ENCODE peak calls at places on chromosome 4, in six cellular contexts. D is DND-41, K is foreskin fibroblast, A is lung, N is A549, Z is bronchial epithelial cell. M is an unnamed sample.

GRCh38 chr4:10701702-10702460 is 17.3 kb upstream of the CLNK start:
- DNase-seq in K (no peak), Z (peak), N (no peak), A (no peak), D (no peak), M (no peak)

GRCh38 chr4:28443371-28443770 is 1582.7 kb downstream of the STIM2 start:
- DNase-seq in D (no peak), Z (no peak), K (no peak), A (no peak), N (no peak), M (no peak)

GRCh38 chr4:165867961-165868360 is 5.1 kb upstream of the TLL1 start:
- DNase-seq in K (no peak), Z (no peak), D (no peak), N (no peak), A (no peak), M (no peak)

GRCh38 chr4:122045533-122045932 is 93.7 kb upstream of the TRPC3 start:
- DNase-seq in A (peak), N (no peak), Z (peak), D (no peak), K (peak), M (peak)

GRCh38 chr4:48228887-48229462 is 40.7 kb downstream of the TEC start:
- DNase-seq in A (no peak), N (no peak), K (peak), Z (peak), D (no peak), M (no peak)

GRCh38 chr4:38872620-38873019 is 5.0 kb downstream of the FAM114A1 start:
- DNase-seq in K (peak), A (no peak), D (no peak), N (no peak), Z (peak), M (peak)

GRCh38 chr4:111641813-111642579 is 503.3 kb upstream of the FAM241A start:
- DNase-seq in D (peak), A (peak), N (peak), Z (peak), K (peak), M (peak)

GRCh38 chr4:150006197-150006596 is 72.0 kb upstream of the DCLK2 start:
- DNase-seq in A (no peak), N (no peak), Z (no peak), K (no peak), D (no peak), M (peak)

GRCh38 chr4:170990989-170991589 is 822.1 kb upstream of the GALNTL6 start:
- DNase-seq in A (no peak), K (no peak), N (no peak), Z (peak), D (no peak), M (peak)

GRCh38 chr4:48162162-48162561 is 28.1 kb upstream of the TXK start:
- DNase-seq in N (no peak), D (no peak), Z (peak), K (no peak), A (no peak), M (no peak)

GRCh38 chr4:144714166-144714565 is 68.2 kb downstream of the HHIP start:
- DNase-seq in D (no peak), K (no peak), Z (peak), N (no peak), A (no peak), M (no peak)

GRCh38 chr4:92387459-92388069 is 83.8 kb downstream of the GRID2 start:
- DNase-seq in A (no peak), N (peak), Z (peak), D (no peak), K (no peak), M (peak)

GRCh38 chr4:89586864-89587263 is 250.1 kb downstream of the SNCA start:
- DNase-seq in A (no peak), N (no peak), K (no peak), Z (peak), D (no peak), M (peak)

GRCh38 chr4:150257338-150257737 is 179.1 kb downstream of the DCLK2 start:
- DNase-seq in K (no peak), N (no peak), D (no peak), A (no peak), Z (no peak), M (no peak)

GRCh38 chr4:145481942-145482208 is 222 bp downstream of the SMAD1 start:
- DNase-seq in Z (no peak), A (no peak), N (no peak), D (no peak), K (no peak), M (no peak)

GRCh38 chr4:836781-837301 is 10.9 kb upstream of the CPLX1 start:
- DNase-seq in Z (no peak), N (no peak), D (no peak), A (no peak), K (no peak), M (no peak)

GRCh38 chr4:94453534-94453963 is 1.8 kb downstream of the PDLIM5 start:
- DNase-seq in Z (no peak), D (no peak), K (no peak), N (no peak), A (no peak), M (no peak)

GRCh38 chr4:78337621-78338020 is 213.9 kb upstream of the ANXA3 start:
- DNase-seq in N (no peak), Z (no peak), A (no peak), K (no peak), D (no peak), M (no peak)

GRCh38 chr4:77481856-77482255 is 123.8 kb upstream of the CXCL13 start:
- DNase-seq in D (no peak), N (no peak), Z (peak), A (no peak), K (peak), M (no peak)

GRCh38 chr4:17597517-17597916 is 16.9 kb upstream of the MED28 start:
- DNase-seq in A (no peak), N (no peak), D (peak), Z (peak), K (no peak), M (no peak)

GRCh38 chr4:177607111-177607573 is 164.9 kb upstream of the AGA start:
- DNase-seq in D (no peak), N (no peak), K (no peak), A (no peak), Z (no peak), M (no peak)

GRCh38 chr4:110480031-110480549 is 4.1 kb downstream of the ENPEP start:
- DNase-seq in A (no peak), K (peak), Z (peak), D (no peak), N (no peak), M (no peak)

GRCh38 chr4:88137112-88137511 is 21.3 kb downstream of the ABCG2 start:
- DNase-seq in N (no peak), Z (peak), K (peak), D (no peak), A (no peak), M (no peak)

GRCh38 chr4:151698213-151698612 is 62.6 kb downstream of the GATB start:
- DNase-seq in K (no peak), A (no peak), N (no peak), D (no peak), Z (no peak), M (no peak)

GRCh38 chr4:2178986-2179385 is 62.9 kb downstream of the HAUS3 start:
- DNase-seq in D (no peak), N (no peak), Z (no peak), A (no peak), K (no peak), M (no peak)

DNA sequence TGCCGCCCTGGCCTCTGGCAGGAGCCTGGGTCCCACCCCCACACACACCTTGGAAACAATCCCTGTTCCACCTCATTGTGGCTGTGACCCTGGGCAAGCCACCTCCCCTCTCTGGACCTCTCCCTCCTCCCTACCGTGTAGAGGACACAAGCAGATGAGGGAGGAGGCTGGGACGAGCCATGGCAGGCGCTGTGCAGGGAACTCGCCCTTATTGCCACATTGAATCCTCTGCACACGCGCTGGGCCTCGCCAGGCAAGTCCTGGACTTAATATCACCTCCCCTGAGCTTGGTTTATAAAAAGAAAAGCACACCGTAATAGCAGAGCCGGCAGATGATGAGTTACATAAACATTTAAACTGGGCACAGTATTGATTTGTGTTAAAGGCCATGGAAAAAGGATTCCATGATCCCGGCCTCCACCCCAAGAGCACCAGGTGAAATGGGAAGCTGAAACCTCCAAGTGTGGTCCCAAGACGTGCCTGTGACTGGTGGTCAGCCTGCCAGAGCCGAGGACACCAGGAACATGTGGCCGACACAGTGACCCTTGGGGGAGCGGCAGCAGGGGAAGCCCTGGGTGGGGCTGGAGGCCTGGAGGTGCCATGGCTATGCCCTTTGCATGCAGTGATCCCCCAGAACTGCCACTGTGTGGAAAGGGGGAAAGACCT is 81.1 kb downstream of the PPP2R2C start:
- DNase-seq in K (no peak), D (no peak), N (no peak), Z (peak), A (no peak), M (no peak)
- H3K4me3 ChIP-seq in K (no peak), D (no peak), N (no peak), Z (no peak), A (no peak), M (no peak)

DNA sequence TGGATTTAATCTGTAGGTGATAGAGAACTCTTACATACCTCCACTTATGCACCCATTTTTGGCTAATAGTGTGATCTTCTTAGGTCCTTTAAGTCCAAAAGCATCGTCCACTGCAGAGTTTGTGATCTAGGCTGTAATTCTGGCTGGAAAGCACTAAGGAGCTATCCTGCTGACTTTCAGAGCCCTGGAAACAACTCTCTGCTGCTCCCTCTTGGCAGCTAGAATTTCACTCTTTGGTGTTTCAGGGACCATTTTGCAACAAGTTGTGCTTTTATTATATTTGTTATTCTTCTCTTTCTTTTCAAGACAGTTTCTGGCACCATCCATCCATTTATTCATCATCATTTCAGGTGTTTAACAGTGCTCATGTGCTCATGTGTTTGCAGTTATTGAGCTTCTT is 130.0 kb downstream of the RBM46 start:
- DNase-seq in A (no peak), K (no peak), Z (peak), D (no peak), N (no peak), M (peak)
- TF ChIP-seq CTCF in A (no peak), K (no peak), Z (peak), D (no peak), N (no peak), M (peak)

GRCh38 chr4:185801471-185801870 is 10.5 kb downstream of the SORBS2 start:
- DNase-seq in D (no peak), N (no peak), Z (no peak), A (no peak), K (no peak), M (no peak)

GRCh38 chr4:185809517-185810071 is 2.4 kb downstream of the SORBS2 start:
- DNase-seq in A (no peak), N (no peak), D (no peak), K (no peak), Z (no peak), M (no peak)

GRCh38 chr4:185803015-185803414 is 9.0 kb downstream of the SORBS2 start:
- DNase-seq in N (no peak), K (no peak), Z (no peak), A (no peak), D (no peak), M (no peak)

GRCh38 chr4:185805262-185805802 is 6.7 kb downstream of the SORBS2 start:
- DNase-seq in A (no peak), K (no peak), N (no peak), D (no peak), Z (no peak), M (no peak)

DNA sequence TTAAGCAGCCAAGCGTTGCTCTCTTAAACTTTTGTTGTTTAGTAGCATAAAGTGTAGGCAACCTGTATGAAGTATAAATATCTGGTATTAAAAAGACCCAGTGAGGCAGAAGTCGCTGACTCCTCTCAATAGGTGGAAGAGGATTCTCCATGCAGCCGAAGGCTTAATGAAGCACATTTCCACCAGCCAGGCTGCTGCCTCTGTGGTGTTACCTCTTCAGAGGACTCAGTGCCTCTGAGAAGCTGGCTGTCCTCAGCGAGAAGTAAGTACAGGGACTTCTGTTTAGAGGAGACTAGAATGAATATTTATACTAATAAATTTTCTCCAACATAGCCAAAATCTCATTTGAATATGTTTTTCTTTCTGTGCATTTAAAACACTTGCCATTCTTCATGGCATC is 6.0 kb downstream of the SORBS2 start:
- DNase-seq in K (no peak), A (no peak), N (no peak), Z (no peak), D (no peak), M (no peak)
- H3K4me3 ChIP-seq in K (no peak), A (no peak), N (no peak), Z (no peak), D (no peak), M (no peak)

GRCh38 chr4:58606303-58606702 is 1496.1 kb upstream of the IGFBP7 start:
- DNase-seq in A (no peak), K (no peak), D (no peak), Z (no peak), N (no peak), M (no peak)
- TF ChIP-seq CTCF in A (no peak), K (no peak), D (no peak), Z (no peak), N (no peak), M (no peak)

GRCh38 chr4:128921954-128922353 is 112.5 kb downstream of the JADE1 start:
- DNase-seq in N (no peak), Z (no peak), D (no peak), K (no peak), A (no peak), M (no peak)
- H3K4me3 ChIP-seq in N (no peak), Z (no peak), D (no peak), K (no peak), A (no peak), M (no peak)

DNA sequence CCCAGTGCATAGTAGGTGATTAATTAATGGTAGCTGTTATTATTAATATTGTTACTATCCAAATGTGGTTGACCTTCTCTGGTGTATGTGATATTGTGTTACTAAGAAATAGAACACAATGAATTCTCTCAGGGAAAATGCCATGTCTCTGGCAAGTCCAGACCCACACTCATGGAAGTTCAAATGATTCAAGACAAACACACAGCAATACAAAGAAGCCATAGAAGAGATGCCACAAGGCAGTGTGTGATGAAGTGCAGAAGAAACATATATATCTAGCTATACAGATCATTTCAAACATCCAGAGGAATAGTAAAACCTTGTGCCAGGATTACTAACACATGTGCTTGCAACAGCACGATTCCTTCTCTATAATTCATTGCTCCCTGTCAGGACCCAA is 93.1 kb upstream of the SOD3 start:
- DNase-seq in Z (no peak), A (no peak), N (no peak), K (no peak), D (no peak), M (no peak)
- TF ChIP-seq CTCF in Z (no peak), A (no peak), N (no peak), K (no peak), D (no peak), M (no peak)

GRCh38 chr4:104488151-104488550 is 6.5 kb downstream of the CXXC4 start:
- DNase-seq in N (no peak), Z (no peak), D (no peak), K (no peak), A (no peak), M (no peak)

GRCh38 chr4:104489731-104490095 is 5.0 kb downstream of the CXXC4 start:
- DNase-seq in N (no peak), Z (no peak), K (no peak), A (no peak), D (no peak), M (no peak)

GRCh38 chr4:104486702-104487101 is 8.0 kb downstream of the CXXC4 start:
- DNase-seq in Z (no peak), A (no peak), N (no peak), D (no peak), K (no peak), M (no peak)

GRCh38 chr4:104490096-104490769 is 4.5 kb downstream of the CXXC4 start:
- DNase-seq in A (no peak), Z (no peak), N (peak), K (no peak), D (peak), M (no peak)

DNA sequence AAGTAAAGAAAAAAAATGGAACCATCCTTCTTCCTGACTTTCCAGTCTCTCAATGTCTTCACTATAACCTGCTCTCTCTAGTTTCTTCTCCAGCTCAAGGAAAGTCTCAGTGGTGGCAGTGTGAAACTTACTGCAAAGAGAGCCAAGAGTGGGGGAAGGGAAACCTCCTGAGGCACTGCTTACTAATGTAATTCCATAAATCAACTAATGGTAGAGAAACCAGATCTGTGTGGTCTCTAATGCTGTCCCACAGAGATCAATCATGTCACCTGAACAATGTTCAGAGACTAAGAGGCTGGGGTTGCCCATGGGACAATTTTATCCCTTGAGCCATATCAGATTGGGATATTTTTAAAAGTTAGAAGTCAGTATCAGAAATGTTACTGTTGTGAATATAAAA is 7.6 kb downstream of the CXXC4 start:
- DNase-seq in K (no peak), Z (no peak), N (no peak), D (no peak), A (no peak), M (no peak)
- H3K4me3 ChIP-seq in K (no peak), Z (no peak), N (no peak), D (no peak), A (no peak), M (no peak)

M was measured in LNCaP clone FGC.